ENCODE peak calls at places on chromosome 6, in nine cellular contexts. R is GM04504, E is neural crest cell, Q is mesenchymal stem cell, X is substantia nigra, O is endothelial cell, Z is neuronal stem cell, C is sciatic nerve, G is Peyer's patch. F is an unnamed sample.

GRCh38 chr6:53630533-53631269 is 34.9 kb downstream of the KLHL31 start:
- DNase-seq in R (no peak), E (no peak), Q (no peak), X (no peak), O (no peak), Z (no peak), C (no peak), G (no peak), F (no peak)

GRCh38 chr6:86949776-86950175 is 12.4 kb downstream of the HTR1E start:
- DNase-seq in R (no peak), E (no peak), Q (no peak), X (no peak), O (no peak), Z (no peak), C (no peak), G (no peak), F (no peak)

GRCh38 chr6:46652232-46652602 is 401 bp downstream of the CYP39A1 start:
- DNase-seq in R (no peak), E (no peak), Q (no peak), X (no peak), O (no peak), Z (no peak), C (no peak), G (no peak), F (no peak)

GRCh38 chr6:43948527-43949450 is 178.5 kb downstream of the MRPL14 start:
- DNase-seq in R (no peak), E (no peak), Q (peak; percentile 72), X (no peak), O (no peak), Z (no peak), C (no peak), G (no peak), F (peak; percentile 18)

GRCh38 chr6:145731432-145731831 is 3.9 kb downstream of the EPM2A start:
- DNase-seq in R (no peak), E (no peak), Q (no peak), X (no peak), O (no peak), Z (no peak), C (no peak), G (no peak), F (no peak)

GRCh38 chr6:89268776-89269175 is 46.3 kb downstream of the GABRR2 start:
- DNase-seq in R (no peak), E (no peak), Q (no peak), X (no peak), O (no peak), Z (no peak), C (peak; percentile 15), G (no peak), F (peak; percentile 24)

GRCh38 chr6:52227495-52227894 is 16.8 kb downstream of the IL17F start:
- DNase-seq in R (no peak), E (no peak), Q (no peak), X (no peak), O (no peak), Z (no peak), C (no peak), G (no peak), F (no peak)

GRCh38 chr6:113856011-113856551 is 1.1 kb upstream of the MARCKS start:
- DNase-seq in R (no peak), E (peak; percentile 23), Q (peak; percentile 77), X (peak; percentile 57), O (peak; percentile 16), Z (peak; percentile 39), C (no peak), G (peak; percentile 37), F (no peak)

GRCh38 chr6:2940010-2940850 is 31.1 kb downstream of the SERPINB6 start:
- DNase-seq in R (no peak), E (no peak), Q (no peak), X (no peak), O (no peak), Z (no peak), C (peak; percentile 49), G (peak; percentile 67), F (peak; percentile 33)

GRCh38 chr6:137692806-137693205 is 174.3 kb upstream of the TNFAIP3 start:
- DNase-seq in R (no peak), E (no peak), Q (no peak), X (no peak), O (no peak), Z (no peak), C (no peak), G (no peak), F (no peak)

GRCh38 chr6:74585779-74586178 is 620.1 kb downstream of the COL12A1 start:
- DNase-seq in R (no peak), E (no peak), Q (no peak), X (no peak), O (no peak), Z (no peak), C (no peak), G (no peak), F (no peak)

GRCh38 chr6:84282566-84282965 is 55.1 kb upstream of the CEP162 start:
- DNase-seq in R (peak; percentile 11), E (no peak), Q (no peak), X (no peak), O (no peak), Z (no peak), C (no peak), G (no peak), F (peak; percentile 64)

GRCh38 chr6:116010400-116011095 is 50.1 kb downstream of the FRK start:
- DNase-seq in R (peak; percentile 44), E (peak; percentile 61), Q (peak; percentile 78), X (peak; percentile 41), O (peak; percentile 64), Z (peak; percentile 39), C (peak; percentile 70), G (peak; percentile 63), F (peak; percentile 78)

GRCh38 chr6:112016335-112016734 is 37.6 kb upstream of the CCN6 start:
- DNase-seq in R (no peak), E (no peak), Q (no peak), X (no peak), O (no peak), Z (no peak), C (no peak), G (no peak), F (no peak)

GRCh38 chr6:113558966-113559365 is 298.2 kb upstream of the MARCKS start:
- DNase-seq in R (peak; percentile 46), E (no peak), Q (peak; percentile 58), X (no peak), O (no peak), Z (no peak), C (no peak), G (no peak), F (no peak)

GRCh38 chr6:68108243-68108835 is 526.7 kb upstream of the ADGRB3 start:
- DNase-seq in R (no peak), E (no peak), Q (peak; percentile 65), X (no peak), O (no peak), Z (no peak), C (no peak), G (no peak), F (no peak)

GRCh38 chr6:678515-678914 is 14.4 kb downstream of the EXOC2 start:
- DNase-seq in R (no peak), E (no peak), Q (peak; percentile 39), X (no peak), O (no peak), Z (no peak), C (no peak), G (no peak), F (no peak)

GRCh38 chr6:90468080-90468479 is 118.8 kb downstream of the MAP3K7 start:
- DNase-seq in R (no peak), E (no peak), Q (peak; percentile 19), X (no peak), O (no peak), Z (no peak), C (no peak), G (no peak), F (no peak)

GRCh38 chr6:148526145-148526544 is 183.5 kb downstream of the SASH1 start:
- DNase-seq in R (no peak), E (no peak), Q (no peak), X (no peak), O (no peak), Z (no peak), C (no peak), G (no peak), F (no peak)

GRCh38 chr6:7630792-7631191 is 40.8 kb downstream of the SNRNP48 start:
- DNase-seq in R (no peak), E (no peak), Q (no peak), X (no peak), O (no peak), Z (no peak), C (no peak), G (no peak), F (no peak)

GRCh38 chr6:41147917-41148316 is 6.2 kb downstream of the TREML1 start:
- DNase-seq in R (no peak), E (no peak), Q (no peak), X (no peak), O (no peak), Z (no peak), C (no peak), G (no peak), F (no peak)

GRCh38 chr6:15461127-15461944 is 201.5 kb downstream of the DTNBP1 start:
- DNase-seq in R (no peak), E (no peak), Q (no peak), X (no peak), O (no peak), Z (no peak), C (no peak), G (no peak), F (no peak)

GRCh38 chr6:159184559-159184958 is 15.4 kb downstream of the FNDC1 start:
- DNase-seq in R (no peak), E (no peak), Q (no peak), X (no peak), O (no peak), Z (no peak), C (no peak), G (no peak), F (no peak)

GRCh38 chr6:2988076-2988425 is 11.6 kb upstream of the NQO2 start:
- DNase-seq in R (no peak), E (no peak), Q (no peak), X (no peak), O (no peak), Z (no peak), C (no peak), G (no peak), F (no peak)

GRCh38 chr6:158536084-158536890 is 23.6 kb upstream of the TMEM181 start:
- DNase-seq in R (peak; percentile 35), E (peak; percentile 80), Q (peak; percentile 77), X (peak; percentile 4), O (peak; percentile 89), Z (peak; percentile 87), C (peak; percentile 76), G (peak; percentile 32), F (peak; percentile 53)

GRCh38 chr6:10613077-10613476 is 81.3 kb downstream of the C6orf52 start:
- DNase-seq in R (no peak), E (no peak), Q (peak; percentile 21), X (no peak), O (no peak), Z (no peak), C (no peak), G (no peak), F (no peak)

GRCh38 chr6:138722425-138723371 is 50.9 kb upstream of the CCDC28A start:
- DNase-seq in R (peak; percentile 35), E (no peak), Q (peak; percentile 91), X (no peak), O (no peak), Z (no peak), C (no peak), G (no peak), F (no peak)

GRCh38 chr6:5679696-5680494 is 326.8 kb downstream of the NRN1 start:
- DNase-seq in R (no peak), E (no peak), Q (no peak), X (no peak), O (no peak), Z (no peak), C (no peak), G (no peak), F (no peak)

GRCh38 chr6:43924222-43924702 is 154.3 kb downstream of the VEGFA start:
- DNase-seq in R (no peak), E (no peak), Q (no peak), X (no peak), O (no peak), Z (no peak), C (no peak), G (peak; percentile 23), F (no peak)

GRCh38 chr6:11598687-11599086 is 61.1 kb downstream of the TMEM170B start:
- DNase-seq in R (no peak), E (no peak), Q (no peak), X (no peak), O (no peak), Z (no peak), C (no peak), G (no peak), F (no peak)

GRCh38 chr6:44001318-44001868 is 125.9 kb downstream of the MRPL14 start:
- DNase-seq in R (no peak), E (no peak), Q (peak; percentile 50), X (no peak), O (no peak), Z (no peak), C (no peak), G (no peak), F (no peak)

F was measured in left lobe of liver.